ENCODE peak calls at places on chromosomes 1 and 21, in seven cellular contexts. Z is thoracic aorta; R is CD8-positive, alpha-beta memory T cell; H is heart right ventricle; W is GM12878; V is cardiac muscle cell; J is heart left ventricle. D is an unnamed sample.

GRCh38 chr1:111281411-111281810 is 9.2 kb upstream of the CHIA start:
- DNase-seq in Z (no peak), R (no peak), H (no peak), W (no peak), V (no peak), J (no peak), D (no peak)

GRCh38 chr1:153534933-153535663 is 693 bp downstream of the S100A6 start:
- DNase-seq in Z (peak; percentile 48), R (peak; percentile 26), H (peak; percentile 62), W (no peak), V (no peak), J (peak; percentile 71), D (peak; percentile 65)

GRCh38 chr1:227058321-227058751 is 118.2 kb downstream of the COQ8A start:
- DNase-seq in Z (no peak), R (no peak), H (no peak), W (no peak), V (no peak), J (no peak), D (no peak)

GRCh38 chr21:31268090-31268489 is 76.0 kb downstream of the TIAM1 start:
- DNase-seq in Z (no peak), R (no peak), H (no peak), W (no peak), V (no peak), J (no peak), D (no peak)

GRCh38 chr1:1086911-1087341 is 12.8 kb upstream of the RNF223 start:
- DNase-seq in Z (no peak), R (no peak), H (no peak), W (no peak), V (no peak), J (no peak), D (no peak)

GRCh38 chr21:27581168-27581567 is 614.3 kb upstream of the ADAMTS5 start:
- DNase-seq in Z (no peak), R (no peak), H (no peak), W (no peak), V (no peak), J (no peak), D (no peak)

GRCh38 chr1:35280006-35280405 is 11.5 kb downstream of the ZMYM4 start:
- DNase-seq in Z (no peak), R (no peak), H (no peak), W (no peak), V (no peak), J (no peak), D (no peak)

GRCh38 chr1:109500886-109501285 is 7.0 kb downstream of the CYB561D1 start:
- DNase-seq in Z (no peak), R (no peak), H (no peak), W (no peak), V (no peak), J (no peak), D (no peak)

GRCh38 chr1:208081972-208082371 is 162.2 kb downstream of the PLXNA2 start:
- DNase-seq in Z (no peak), R (no peak), H (no peak), W (no peak), V (no peak), J (no peak), D (no peak)

GRCh38 chr1:208218237-208219097 is 25.7 kb downstream of the PLXNA2 start:
- DNase-seq in Z (no peak), R (no peak), H (no peak), W (no peak), V (peak; percentile 67), J (no peak), D (no peak)

GRCh38 chr21:39330001-39330400 is 16.6 kb upstream of the BRWD1 start:
- DNase-seq in Z (no peak), R (no peak), H (no peak), W (no peak), V (no peak), J (no peak), D (no peak)

GRCh38 chr1:19411612-19412011 is 73.7 kb downstream of the CAPZB start:
- DNase-seq in Z (no peak), R (no peak), H (no peak), W (peak; percentile 27), V (no peak), J (no peak), D (no peak)

GRCh38 chr1:175317795-175318194 is 125.2 kb upstream of the KIAA0040 start:
- DNase-seq in Z (no peak), R (no peak), H (peak; percentile 56), W (no peak), V (no peak), J (no peak), D (no peak)

GRCh38 chr1:157104598-157105293 is 5.1 kb upstream of the ETV3L start:
- DNase-seq in Z (no peak), R (no peak), H (no peak), W (no peak), V (no peak), J (no peak), D (no peak)

GRCh38 chr1:6359568-6360496 is 33.7 kb downstream of the ACOT7 start:
- DNase-seq in Z (no peak), R (peak; percentile 55), H (peak; percentile 68), W (peak; percentile 50), V (peak; percentile 56), J (peak; percentile 51), D (peak; percentile 65)

GRCh38 chr1:211736351-211736915 is 61.0 kb upstream of the NEK2 start:
- DNase-seq in Z (no peak), R (no peak), H (no peak), W (no peak), V (no peak), J (no peak), D (no peak)

GRCh38 chr1:87941292-87941946 is 612.7 kb downstream of the LMO4 start:
- DNase-seq in Z (no peak), R (no peak), H (no peak), W (no peak), V (no peak), J (no peak), D (no peak)

GRCh38 chr1:59229138-59229537 is 67.8 kb upstream of the FGGY start:
- DNase-seq in Z (no peak), R (no peak), H (no peak), W (no peak), V (no peak), J (no peak), D (no peak)

GRCh38 chr1:178161516-178161915 is 67.6 kb downstream of the RASAL2 start:
- DNase-seq in Z (no peak), R (no peak), H (no peak), W (no peak), V (no peak), J (no peak), D (no peak)

GRCh38 chr1:198158766-198159589 is 2.2 kb downstream of the NEK7 start:
- DNase-seq in Z (peak; percentile 32), R (peak; percentile 79), H (peak; percentile 92), W (no peak), V (peak; percentile 94), J (peak; percentile 92), D (peak; percentile 90)

GRCh38 chr1:198162091-198162767 is 5.4 kb downstream of the NEK7 start:
- DNase-seq in Z (no peak), R (no peak), H (no peak), W (no peak), V (no peak), J (peak; percentile 30), D (no peak)

GRCh38 chr1:198160946-198161614 is 4.3 kb downstream of the NEK7 start:
- DNase-seq in Z (no peak), R (no peak), H (no peak), W (no peak), V (no peak), J (no peak), D (no peak)

GRCh38 chr1:198157847-198158765 is 1.3 kb downstream of the NEK7 start:
- DNase-seq in Z (no peak), R (peak; percentile 32), H (no peak), W (no peak), V (no peak), J (no peak), D (no peak)

DNA sequence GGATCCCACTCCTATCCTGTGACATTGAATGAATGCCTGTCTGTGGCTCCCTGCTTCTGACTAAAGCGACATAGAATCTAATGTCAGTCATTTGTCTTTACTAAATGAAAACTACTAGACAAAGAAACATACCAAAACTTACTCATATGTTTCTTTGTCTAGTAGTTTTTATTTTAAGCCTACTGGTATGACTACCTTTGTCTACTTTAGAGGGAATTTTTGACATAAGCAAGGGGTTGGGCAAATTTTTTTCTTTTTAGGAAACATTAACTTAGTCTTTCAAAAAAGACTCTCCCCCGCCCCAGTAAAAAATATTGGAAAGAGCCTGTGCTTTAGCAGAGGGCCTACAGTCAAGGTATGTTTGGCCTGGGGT is 4.9 kb downstream of the NEK7 start:
- DNase-seq in Z (no peak), R (no peak), H (no peak), W (no peak), V (no peak), J (no peak), D (no peak)
- H3K27ac ChIP-seq in Z (no peak overlapping the region), R (peak overlapping the region; percentile 5), H (peak overlapping the region; percentile 47), W (peak overlapping the region; percentile 90), V (peak overlapping the region; percentile 88), J (peak overlapping the region; percentile 48), D (no peak overlapping the region)

DNA sequence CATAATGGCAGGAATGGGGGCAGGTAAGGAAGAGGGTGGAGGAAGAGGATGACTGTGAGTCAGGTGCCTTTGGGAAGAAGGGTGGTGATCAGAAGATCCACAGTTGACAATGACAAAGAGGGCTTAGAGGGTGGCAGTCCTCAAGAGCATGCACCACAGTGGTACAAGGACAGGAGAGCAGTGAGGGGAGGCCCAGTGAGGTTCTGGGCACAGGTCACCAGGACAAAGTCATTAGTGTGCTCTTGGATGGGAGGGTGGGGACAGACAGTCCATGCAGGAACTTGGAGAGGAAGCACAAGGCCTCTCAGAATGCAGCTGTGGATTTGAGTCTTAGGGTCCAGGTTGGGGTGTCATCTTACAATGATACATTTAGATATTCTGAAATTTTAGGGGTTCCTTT is 75.1 kb downstream of the RHOU start:
- DNase-seq in Z (no peak), R (no peak), H (no peak), W (no peak), V (no peak), J (no peak), D (no peak)
- H3K4me1 ChIP-seq in Z (peaks cover 3% of the 10 kb centered on the region), R (peaks cover 28% of the 10 kb centered on the region), H (peaks cover 3% of the 10 kb centered on the region), W (peaks cover 4% of the 10 kb centered on the region), V (no peaks in the 10 kb centered on the region), J (no peaks in the 10 kb centered on the region), D (no peaks in the 10 kb centered on the region)

GRCh38 chr1:9233241-9233941 is 1.2 kb upstream of the H6PD start:
- DNase-seq in Z (peak; percentile 81), R (no peak), H (peak; percentile 78), W (no peak), V (no peak), J (peak; percentile 92), D (no peak)

GRCh38 chr1:9229549-9229948 is 5.0 kb upstream of the H6PD start:
- DNase-seq in Z (no peak), R (no peak), H (no peak), W (no peak), V (no peak), J (no peak), D (no peak)

GRCh38 chr1:9233942-9234222 is 692 bp upstream of the H6PD start:
- DNase-seq in Z (no peak), R (no peak), H (no peak), W (no peak), V (no peak), J (no peak), D (no peak)

GRCh38 chr1:9230869-9231533 is 3.6 kb upstream of the H6PD start:
- DNase-seq in Z (no peak), R (no peak), H (no peak), W (no peak), V (no peak), J (no peak), D (no peak)

GRCh38 chr1:9231648-9232332 is 2.8 kb upstream of the H6PD start:
- DNase-seq in Z (no peak), R (no peak), H (no peak), W (no peak), V (no peak), J (no peak), D (no peak)
- H3K27ac ChIP-seq in Z (peak overlapping the region; percentile 58), R (no peak overlapping the region), H (no peak overlapping the region), W (no peak overlapping the region), V (no peak overlapping the region), J (no peak overlapping the region), D (no peak overlapping the region)

GRCh38 chr1:197917553-197917812 is 311 bp downstream of the LHX9 start:
- DNase-seq in Z (no peak), R (no peak), H (no peak), W (no peak), V (no peak), J (no peak), D (peak; percentile 30)
- H3K4me1 ChIP-seq in Z (peaks cover 25% of the 10 kb centered on the region), R (peaks cover 66% of the 10 kb centered on the region), H (peaks cover 72% of the 10 kb centered on the region), W (no peaks in the 10 kb centered on the region), V (peaks cover 12% of the 10 kb centered on the region), J (peaks cover 26% of the 10 kb centered on the region), D (peaks cover 22% of the 10 kb centered on the region)